ENCODE peak calls at places on chromosomes 7 and 10, in six cellular contexts. Q is H1, T is K562, P is GM12892, V is GM12878, M is HepG2. K is an unnamed sample.

GRCh38 chr7:31028417-31028988 is 23.6 kb upstream of the ADCYAP1R1 start:
- DNase-seq in T (no peak), M (no peak), V (no peak), Q (no peak), P (no peak), K (no peak)

GRCh38 chr10:43222296-43222695 is 44.6 kb downstream of the RASGEF1A start:
- DNase-seq in M (no peak), V (no peak), P (no peak), Q (no peak), T (no peak), K (no peak)

GRCh38 chr7:39741942-39742623 is 118.7 kb downstream of the RALA start:
- DNase-seq in Q (peak; percentile 84), V (no peak), M (no peak), T (peak; percentile 50), P (peak; percentile 29), K (no peak)

GRCh38 chr7:13467111-13467547 is 522.3 kb downstream of the ETV1 start:
- DNase-seq in M (no peak), P (no peak), Q (no peak), T (no peak), V (no peak), K (no peak)

GRCh38 chr10:43035785-43036184 is 41.1 kb upstream of the RET start:
- DNase-seq in T (no peak), Q (no peak), P (no peak), V (no peak), M (no peak), K (no peak)

GRCh38 chr7:5557920-5558401 is 134.3 kb upstream of the TNRC18 start:
- DNase-seq in Q (no peak), P (peak; percentile 68), V (peak; percentile 67), T (no peak), M (peak; percentile 63), K (peak; percentile 65)

GRCh38 chr10:70404906-70405824 is 1.2 kb downstream of the EIF4EBP2 start:
- DNase-seq in V (no peak), T (peak; percentile 45), P (no peak), Q (no peak), M (peak; percentile 83), K (no peak)

GRCh38 chr7:29806131-29806792 is at the start of gene WIPF3:
- DNase-seq in V (no peak), T (peak; percentile 89), P (peak; percentile 23), Q (no peak), M (no peak), K (peak; percentile 30)

GRCh38 chr7:18302077-18302476 is 193.5 kb upstream of the HDAC9 start:
- DNase-seq in M (no peak), V (no peak), T (no peak), Q (no peak), P (no peak), K (no peak)

GRCh38 chr7:18414885-18415284 is 80.7 kb upstream of the HDAC9 start:
- DNase-seq in Q (no peak), V (no peak), M (no peak), T (no peak), P (no peak), K (no peak)

GRCh38 chr7:8283968-8284367 is 22.0 kb upstream of the ICA1 start:
- DNase-seq in T (no peak), Q (no peak), P (no peak), V (no peak), M (no peak), K (no peak)

GRCh38 chr10:3783721-3784432 is 1.1 kb downstream of the KLF6 start:
- DNase-seq in Q (no peak), V (no peak), T (no peak), P (no peak), M (peak; percentile 86), K (no peak)

GRCh38 chr7:26201261-26202018 is at the start of gene CBX3:
- DNase-seq in V (peak; percentile 73), P (peak; percentile 71), T (peak; percentile 85), Q (peak; percentile 91), M (peak; percentile 83), K (peak; percentile 63)
- TF ChIP-seq POLR2A in V (peak; percentile 96), P (peak; percentile 94), T (peak; percentile 94), Q (peak; percentile 78), M (peak; percentile 91), K (peak; percentile 86)

DNA sequence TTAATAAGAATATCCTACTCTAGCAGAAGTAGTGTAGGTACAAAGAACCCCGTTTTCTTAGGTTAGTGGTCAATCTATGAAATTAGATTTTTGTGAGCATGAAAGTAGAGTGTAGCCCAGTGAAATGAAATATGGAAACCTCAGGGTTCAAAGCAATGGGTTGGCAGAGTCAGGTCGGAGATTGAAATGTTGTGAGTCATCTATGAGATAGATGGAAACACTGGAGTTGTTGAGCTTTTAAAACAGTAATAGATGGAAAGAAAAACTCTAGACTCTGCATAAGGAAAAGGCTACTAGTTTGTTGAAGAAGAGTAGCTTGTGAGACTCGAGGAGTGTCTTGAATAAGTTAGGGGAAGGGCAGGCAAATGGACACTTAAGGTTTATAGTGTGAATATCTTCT is 251.9 kb downstream of the EXOC4 start:
- DNase-seq in M (no peak), V (no peak), Q (no peak), P (no peak), T (no peak), K (no peak)
- TF ChIP-seq TAF1 in M (no peak), V (no peak), Q (no peak), P (no peak), T (no peak), K (no peak)

DNA sequence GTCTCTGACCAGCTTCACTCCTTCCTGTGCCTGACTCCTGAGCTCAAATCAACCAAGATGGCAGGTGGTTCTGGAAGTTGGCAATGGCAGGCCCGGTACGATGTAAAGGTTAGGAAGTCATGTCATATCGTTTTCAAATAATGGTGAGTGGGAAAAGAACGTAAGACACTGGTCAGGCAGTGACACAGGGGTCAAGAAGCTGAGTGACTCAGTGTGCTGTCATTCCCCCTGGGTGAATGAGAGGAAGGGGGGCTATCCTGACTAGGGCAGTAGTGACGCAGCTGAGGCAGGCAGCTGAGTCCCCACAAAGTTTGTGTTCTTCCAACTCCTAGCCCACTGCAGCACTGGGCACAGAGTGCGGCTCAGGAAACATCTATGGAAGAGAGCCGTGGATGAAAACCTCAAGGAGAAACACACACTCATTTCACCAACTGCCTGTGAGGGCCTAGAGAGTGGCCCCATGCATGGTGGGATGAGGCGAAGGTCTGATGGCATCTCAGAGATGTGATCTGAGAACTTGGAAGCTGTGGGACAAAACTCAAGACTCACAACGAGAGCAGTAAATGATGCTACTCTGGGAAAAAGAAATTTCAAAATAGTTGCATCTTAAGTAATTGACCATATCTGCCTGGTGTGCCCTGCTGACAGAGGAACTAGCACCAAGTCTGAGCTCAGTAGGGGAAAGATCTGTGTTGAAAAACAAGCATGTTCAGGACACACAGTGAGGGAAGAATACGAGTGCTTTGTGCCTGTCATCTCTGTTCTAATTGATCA is 23.2 kb downstream of the CREB3L2 start:
- DNase-seq in Q (no peak), V (no peak), P (no peak), M (no peak), T (peak; percentile 69), K (no peak)
- TF ChIP-seq POLR2A in Q (no peak), V (no peak), P (no peak), M (no peak), T (no peak), K (no peak)

GRCh38 chr7:151796091-151796870 is 80.6 kb downstream of the PRKAG2 start:
- DNase-seq in M (no peak), V (no peak), T (no peak), P (no peak), Q (no peak), K (no peak)
- TF ChIP-seq TAF1 in M (no peak), V (no peak), T (no peak), P (no peak), Q (no peak), K (no peak)

GRCh38 chr7:3300651-3301471 is at the start of gene SDK1:
- DNase-seq in P (peak; percentile 75), V (no peak), Q (peak; percentile 47), M (peak; percentile 73), T (peak; percentile 89), K (peak; percentile 74)
- TF ChIP-seq POLR2A in P (no peak), V (no peak), Q (no peak), M (no peak), T (no peak), K (no peak)

DNA sequence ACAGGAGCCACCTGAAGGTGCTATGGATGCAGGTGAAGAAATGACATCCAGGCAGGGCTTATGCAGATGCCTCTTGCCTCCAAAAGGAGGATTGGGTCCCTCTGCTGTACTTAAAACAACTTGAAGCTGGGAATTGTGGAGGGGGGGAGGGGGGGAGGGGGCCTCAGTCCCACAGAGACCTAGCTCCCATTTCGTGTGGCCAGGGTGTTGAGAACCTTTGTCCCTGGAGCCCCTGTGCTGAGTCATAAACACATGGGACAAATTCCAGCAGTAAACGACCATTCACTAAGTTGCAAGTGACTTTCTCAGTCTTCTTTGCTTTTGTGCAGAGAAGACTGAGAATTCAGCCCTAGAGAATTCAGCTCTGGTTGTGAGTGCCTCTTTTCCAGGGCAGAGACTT is 96.5 kb upstream of the PODXL start:
- DNase-seq in T (no peak), M (no peak), Q (no peak), V (no peak), P (no peak), K (no peak)
- TF ChIP-seq TAF1 in T (no peak), M (no peak), Q (no peak), V (no peak), P (no peak), K (no peak)